ENCODE peak calls at places on chromosomes 3 and 15, in five cellular contexts. I, N, O, B and V are unnamed samples.

GRCh38 chr3:55307622-55308021 is 179.5 kb downstream of the WNT5A start:
- DNase-seq in I (no peak), N (no peak), O (no peak), B (no peak), V (no peak)

GRCh38 chr3:8503871-8504610 is 2.4 kb downstream of the LMCD1 start:
- DNase-seq in I (no peak), N (peak; percentile 57), O (no peak), B (no peak), V (no peak)

GRCh38 chr3:112776000-112776399 is 70.7 kb downstream of the CD200R1L start:
- DNase-seq in I (no peak), N (no peak), O (no peak), B (no peak), V (no peak)

GRCh38 chr3:148360046-148360445 is 337.7 kb upstream of the AGTR1 start:
- DNase-seq in I (no peak), N (no peak), O (no peak), B (no peak), V (no peak)

GRCh38 chr15:87211547-87211946 is 1045.0 kb downstream of the NTRK3 start:
- DNase-seq in I (no peak), N (no peak), O (no peak), B (no peak), V (no peak)

GRCh38 chr3:64440498-64440897 is 215.2 kb upstream of the PRICKLE2 start:
- DNase-seq in I (no peak), N (no peak), O (no peak), B (no peak), V (peak; percentile 15)

GRCh38 chr3:25783661-25784512 is 644 bp upstream of the NGLY1 start:
- DNase-seq in I (no peak), N (peak; percentile 92), O (no peak), B (no peak), V (peak; percentile 68)

GRCh38 chr3:56894912-56895431 is 93.2 kb upstream of the ARHGEF3 start:
- DNase-seq in I (no peak), N (no peak), O (no peak), B (no peak), V (no peak)

GRCh38 chr3:111070772-111071256 is 802 bp upstream of the NECTIN3 start:
- DNase-seq in I (no peak), N (peak; percentile 84), O (no peak), B (no peak), V (no peak)

GRCh38 chr15:40063563-40064011 is 24.6 kb upstream of the SRP14 start:
- DNase-seq in I (no peak), N (no peak), O (no peak), B (no peak), V (no peak)

GRCh38 chr3:143648218-143648617 is 200.1 kb downstream of the SLC9A9 start:
- DNase-seq in I (no peak), N (peak; percentile 9), O (no peak), B (no peak), V (no peak)

GRCh38 chr3:143643905-143644304 is 204.4 kb downstream of the SLC9A9 start:
- DNase-seq in I (no peak), N (no peak), O (no peak), B (no peak), V (no peak)

GRCh38 chr3:143648708-143649107 is 199.6 kb downstream of the SLC9A9 start:
- DNase-seq in I (peak; percentile 19), N (peak; percentile 77), O (no peak), B (peak; percentile 1), V (no peak)

GRCh38 chr3:143640774-143641173 is 207.5 kb downstream of the SLC9A9 start:
- DNase-seq in I (no peak), N (no peak), O (no peak), B (no peak), V (no peak)

DNA sequence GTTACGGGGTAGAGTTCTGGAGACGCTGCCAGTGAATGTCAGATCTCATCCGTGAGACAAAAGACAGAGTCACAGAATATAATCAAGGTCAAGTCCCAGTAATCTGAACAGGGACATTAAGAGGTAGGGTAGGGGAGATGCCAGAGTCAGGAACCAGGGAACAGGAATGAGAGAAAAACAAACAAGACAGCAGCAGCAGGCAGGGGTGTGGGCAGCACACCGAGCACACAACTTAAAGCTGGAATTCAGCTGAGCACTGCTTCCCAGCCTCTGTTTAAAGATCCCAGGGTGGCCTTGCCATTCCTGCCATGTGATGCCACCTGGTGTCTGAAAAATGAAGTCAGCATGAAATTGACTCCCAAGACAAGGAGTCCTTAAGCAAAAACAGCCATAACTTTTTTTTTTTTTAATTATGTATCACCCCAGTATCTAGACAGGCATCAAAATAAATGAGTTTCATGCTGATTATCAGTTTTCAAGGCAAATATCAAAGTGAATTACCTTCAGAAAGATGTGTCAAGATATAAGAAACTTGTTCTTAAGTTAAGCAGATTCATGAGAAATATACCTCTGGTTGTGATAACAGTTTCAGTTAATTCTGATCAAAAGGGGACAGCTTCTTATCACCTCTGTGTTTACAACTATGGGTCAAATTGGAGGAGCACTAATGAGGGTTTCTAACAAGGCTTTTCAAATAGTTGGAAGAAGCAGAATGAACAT is 203.7 kb downstream of the SLC9A9 start:
- DNase-seq in I (peak; percentile 47), N (peak; percentile 85), O (peak; percentile 26), B (peak; percentile 22), V (peak; percentile 87)
- TF ChIP-seq CTCF in I (peak; percentile 48), N (peak; percentile 88), O (peak; percentile 69), B (peak; percentile 70), V (peak; percentile 55)

DNA sequence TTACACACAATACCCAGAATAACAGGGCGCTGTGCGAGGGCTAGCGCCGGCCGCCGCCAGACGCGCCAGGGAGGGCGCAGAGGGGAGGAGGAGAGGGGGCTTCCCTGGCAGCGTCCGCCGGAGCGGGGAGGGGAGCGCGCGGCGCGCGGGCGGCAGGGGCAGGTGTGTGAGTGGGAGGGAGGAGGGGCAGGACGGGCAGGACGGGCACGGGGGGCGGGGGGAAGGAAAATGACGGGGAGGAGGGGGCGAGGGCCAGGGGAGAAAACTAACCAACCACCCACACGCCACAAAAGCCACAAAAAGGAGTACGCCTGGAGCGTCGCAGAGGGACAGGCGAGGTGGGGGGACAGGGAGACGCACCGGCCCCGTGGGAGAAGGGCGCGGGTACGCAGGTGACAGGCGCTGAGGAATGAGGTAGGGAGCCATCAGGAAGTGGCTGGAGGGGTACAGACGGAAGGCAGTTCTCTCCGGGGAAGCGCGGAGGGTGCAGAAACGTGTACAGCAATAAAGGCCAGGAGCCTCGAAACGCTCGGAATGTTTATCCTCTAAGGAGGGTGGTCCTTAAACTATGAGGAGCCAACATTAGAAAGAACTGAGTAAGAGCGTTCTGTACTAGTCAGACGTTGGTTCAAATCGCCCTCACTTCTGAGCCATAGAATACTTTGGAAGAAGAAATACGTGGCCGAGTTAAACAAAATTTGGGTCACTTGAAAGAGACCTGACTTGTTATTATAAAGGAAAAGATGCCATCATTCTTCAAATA is 683 bp upstream of the SATB1 start:
- DNase-seq in I (no peak), N (peak; percentile 57), O (no peak), B (peak; percentile 84), V (peak; percentile 6)
- H2AFZ ChIP-seq in I (no peak overlapping the region), N (peak overlapping the region; percentile 60), O (no peak overlapping the region), B (peak overlapping the region; percentile 98), V (peak overlapping the region; percentile 88)

DNA sequence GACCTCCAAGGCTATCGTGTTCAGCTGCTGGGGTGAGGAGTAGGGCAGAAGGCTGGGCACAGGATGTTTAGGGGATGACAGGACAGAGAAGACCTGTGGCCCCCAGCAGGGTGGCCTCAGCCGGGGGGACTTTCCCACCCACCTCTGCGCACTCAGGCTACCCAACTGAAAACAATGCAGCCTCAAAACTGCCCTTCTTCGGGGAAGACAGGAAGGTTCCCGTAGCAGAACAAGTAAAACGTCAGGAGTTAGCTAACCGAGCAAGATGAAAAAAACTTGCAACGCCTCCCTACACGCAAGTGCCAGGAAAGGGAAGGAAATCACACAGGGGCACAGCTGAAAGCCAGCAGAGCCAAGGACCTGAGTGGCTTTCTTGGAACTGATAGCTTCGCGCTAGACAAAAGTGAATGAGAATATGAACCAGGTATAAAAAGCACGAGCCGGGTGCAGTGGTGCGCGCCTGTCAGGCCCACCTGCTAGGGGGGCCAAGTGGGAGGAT is 38.4 kb upstream of the FURIN start:
- DNase-seq in I (no peak), N (no peak), O (no peak), B (no peak), V (peak; percentile 34)
- TF ChIP-seq POLR2AphosphoS5 in I (no peak), N (no peak), O (no peak), B (no peak), V (no peak)

GRCh38 chr15:58517252-58517681 is 85.5 kb downstream of the LIPC start:
- DNase-seq in I (peak; percentile 6), N (peak; percentile 12), O (peak; percentile 32), B (no peak), V (peak; percentile 5)
- TF ChIP-seq CTCF in I (peak; percentile 38), N (peak; percentile 30), O (no peak), B (no peak), V (no peak)

DNA sequence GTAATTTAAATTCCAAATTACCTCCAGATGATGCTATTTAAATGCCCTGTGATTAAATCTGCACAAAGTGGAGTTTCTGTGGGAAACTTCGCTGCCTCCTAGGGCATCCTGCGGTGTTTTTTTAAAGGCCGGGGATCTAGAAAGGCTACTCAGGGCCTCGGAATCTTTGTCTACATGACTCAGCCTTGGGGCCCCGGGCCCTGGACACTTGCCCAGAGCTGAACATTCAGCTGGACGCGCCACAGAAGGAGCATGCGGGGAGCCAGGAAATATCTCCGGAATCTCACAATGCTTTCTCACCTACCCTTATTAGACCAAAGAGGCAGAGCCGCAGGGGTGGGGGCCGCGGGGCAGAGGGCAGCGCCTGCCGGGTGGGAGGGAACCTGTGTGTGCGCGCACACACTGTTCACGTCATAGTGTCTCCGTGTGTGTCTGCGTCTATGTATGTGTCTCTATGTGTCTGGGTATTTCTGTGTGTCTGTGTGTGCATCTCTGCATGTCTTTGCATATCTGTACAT is 145.5 kb upstream of the TPM1 start:
- DNase-seq in I (peak; percentile 94), N (no peak), O (no peak), B (peak; percentile 78), V (peak; percentile 99)
- H2AFZ ChIP-seq in I (peak overlapping the region; percentile 58), N (peak overlapping the region; percentile 89), O (no peak overlapping the region), B (no peak overlapping the region), V (peak overlapping the region; percentile 9)

DNA sequence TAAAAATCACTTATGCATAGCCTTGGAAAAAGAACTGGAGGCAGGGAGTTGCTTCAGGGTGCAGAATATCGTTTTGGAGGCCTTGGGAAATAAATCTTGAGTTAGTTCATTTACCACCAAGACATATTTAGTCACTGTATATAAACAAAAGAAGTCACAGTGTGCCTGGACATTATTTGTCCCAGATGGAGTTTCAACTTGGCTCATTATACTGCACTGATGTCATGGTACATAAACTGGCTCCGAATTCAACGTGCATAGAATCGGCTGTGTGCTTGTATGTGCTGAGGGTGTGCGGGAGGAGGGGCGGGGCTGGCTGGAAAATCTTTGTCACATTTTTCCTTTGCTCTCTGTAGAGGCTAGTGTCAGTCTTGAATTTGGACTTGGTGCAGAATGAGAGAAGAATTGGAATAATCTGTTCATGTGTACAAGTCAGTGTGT is 86.6 kb downstream of the FNDC3B start:
- DNase-seq in I (no peak), N (no peak), O (no peak), B (no peak), V (peak; percentile 56)
- TF ChIP-seq POLR2AphosphoS5 in I (no peak), N (no peak), O (no peak), B (no peak), V (no peak)

GRCh38 chr3:172038823-172039222 is 555 bp upstream of the FNDC3B start:
- DNase-seq in I (no peak), N (peak; percentile 28), O (no peak), B (no peak), V (no peak)

GRCh38 chr3:172040976-172041963 is 1.9 kb downstream of the FNDC3B start:
- DNase-seq in I (no peak), N (peak; percentile 45), O (no peak), B (peak; percentile 50), V (no peak)

GRCh38 chr3:172042136-172042535 is 2.8 kb downstream of the FNDC3B start:
- DNase-seq in I (no peak), N (no peak), O (no peak), B (no peak), V (peak; percentile 47)

GRCh38 chr3:172039352-172040077 is at the start of gene FNDC3B:
- DNase-seq in I (peak; percentile 86), N (peak; percentile 97), O (peak; percentile 59), B (peak; percentile 91), V (peak; percentile 97)

GRCh38 chr3:172040078-172040975 is 949 bp downstream of the FNDC3B start:
- DNase-seq in I (peak; percentile 39), N (peak; percentile 84), O (no peak), B (peak; percentile 86), V (peak; percentile 84)
- TF ChIP-seq CTCF in I (peak; percentile 23), N (peak; percentile 18), O (peak; percentile 15), B (peak; percentile 37), V (no peak)